ENCODE peak calls at places on chromosomes 13 and 19, in seven cellular contexts. E is stimulated activated CD4-positive, alpha-beta T cell treated with anti-CD3 and anti-CD28 coated beads, TNF-alpha, amount 100 ng/mL, for 48 hours; I is NCI-H2081; X is NCI-H1092 treated with DMSO at 0.1 percent for 48 hours; O is H54; U is activated naive CD8-positive, alpha-beta T cell treated with anti-CD3 and anti-CD28 coated beads for 36 hours; S is T follicular helper cell. D is an unnamed sample.

GRCh38 chr13:86185636-86186035 is 386.4 kb upstream of the SLITRK6 start:
- DNase-seq in O (no peak), S (no peak), U (no peak), I (no peak), X (no peak), E (no peak), D (no peak)

GRCh38 chr19:15812059-15812722 is 3.3 kb downstream of the OR10H1 start:
- DNase-seq in O (no peak), S (peak; percentile 30), E (no peak), I (no peak), U (no peak), X (no peak), D (no peak)

GRCh38 chr13:105414639-105415038 is 1120.8 kb downstream of the EFNB2 start:
- DNase-seq in S (no peak), I (no peak), U (no peak), O (no peak), E (no peak), X (no peak), D (no peak)

GRCh38 chr19:49014123-49014869 is 2.6 kb downstream of the LHB start:
- DNase-seq in I (no peak), O (no peak), E (no peak), S (no peak), X (no peak), U (no peak), D (no peak)

GRCh38 chr19:47232422-47233211 is 1.6 kb upstream of the BBC3 start:
- DNase-seq in I (no peak), X (no peak), U (peak; percentile 52), S (no peak), O (peak; percentile 75), E (no peak), D (no peak)

GRCh38 chr13:45403081-45403480 is 15.1 kb downstream of the SLC25A30 start:
- DNase-seq in X (no peak), I (no peak), U (no peak), E (no peak), O (no peak), S (no peak), D (no peak)

GRCh38 chr19:22807061-22807835 is 23.3 kb upstream of the ZNF99 start:
- DNase-seq in E (no peak), I (no peak), S (no peak), U (no peak), X (no peak), O (no peak), D (no peak)

GRCh38 chr13:26760835-26761582 is 423 bp upstream of the GPR12 start:
- DNase-seq in I (no peak), O (no peak), S (no peak), U (no peak), X (peak; percentile 15), E (no peak), D (no peak)

GRCh38 chr19:21463449-21464105 is 41.8 kb upstream of the ZNF429 start:
- DNase-seq in S (peak; percentile 10), X (peak; percentile 78), E (peak; percentile 43), U (peak; percentile 55), I (no peak), O (no peak), D (no peak)

GRCh38 chr13:100506154-100506553 is 82.4 kb downstream of the GGACT start:
- DNase-seq in O (no peak), E (peak; percentile 37), U (peak; percentile 24), S (no peak), X (no peak), I (peak; percentile 43), D (no peak)

GRCh38 chr19:409515-410242 is 732 bp upstream of the C2CD4C start:
- DNase-seq in S (no peak), E (no peak), X (peak; percentile 18), O (peak; percentile 83), U (no peak), I (peak; percentile 35), D (peak; percentile 32)

GRCh38 chr19:49106648-49107135 is 7.5 kb upstream of the LIN7B start:
- DNase-seq in O (no peak), X (no peak), S (peak; percentile 47), I (peak; percentile 21), E (peak; percentile 43), U (peak; percentile 62), D (peak; percentile 21)

GRCh38 chr19:36257512-36257876 is 42.6 kb downstream of the ZNF146 start:
- DNase-seq in E (no peak), U (no peak), O (no peak), S (no peak), I (no peak), X (peak; percentile 16), D (peak; percentile 61)

GRCh38 chr19:58474291-58474996 is 1.7 kb upstream of the ZNF446 start:
- DNase-seq in E (no peak), X (no peak), S (no peak), O (peak; percentile 52), I (no peak), U (no peak), D (no peak)

GRCh38 chr13:84645196-84646071 is 763.2 kb upstream of the SLITRK1 start:
- DNase-seq in O (no peak), I (peak; percentile 55), S (no peak), U (no peak), E (no peak), X (no peak), D (no peak)

GRCh38 chr19:35756373-35757230 is at the start of gene HSPB6:
- DNase-seq in X (no peak), S (no peak), E (no peak), O (no peak), I (no peak), U (no peak), D (no peak)

GRCh38 chr19:16714702-16715294 is 4.8 kb upstream of the NWD1 start:
- DNase-seq in E (peak; percentile 24), U (peak; percentile 35), X (peak; percentile 60), S (peak; percentile 12), O (peak; percentile 45), I (peak; percentile 62), D (peak; percentile 32)

GRCh38 chr13:41720839-41721561 is 239.9 kb downstream of the VWA8 start:
- DNase-seq in I (no peak), S (no peak), E (no peak), X (no peak), U (no peak), O (no peak), D (no peak)

GRCh38 chr19:15563325-15563794 is 51.7 kb upstream of the CYP4F8 start:
- DNase-seq in O (no peak), X (peak; percentile 45), U (no peak), E (no peak), I (peak; percentile 64), S (no peak), D (no peak)

GRCh38 chr19:9848060-9848459 is 12.9 kb downstream of the PIN1 start:
- DNase-seq in X (no peak), O (no peak), U (no peak), I (no peak), S (peak; percentile 18), E (no peak), D (peak; percentile 64)

GRCh38 chr13:51007216-51007615 is 97.6 kb downstream of the RNASEH2B start:
- DNase-seq in S (no peak), X (no peak), U (no peak), E (no peak), I (no peak), O (no peak), D (no peak)

GRCh38 chr19:38617764-38618589 is at the start of gene MAP4K1:
- DNase-seq in S (peak; percentile 53), U (peak; percentile 78), O (no peak), X (no peak), E (peak; percentile 47), I (peak; percentile 13), D (peak; percentile 41)

GRCh38 chr13:87314822-87315221 is 356.3 kb upstream of the SLITRK5 start:
- DNase-seq in X (no peak), I (no peak), O (no peak), E (no peak), S (no peak), U (no peak), D (no peak)

GRCh38 chr13:106987435-106987800 is 419.5 kb upstream of the ARGLU1 start:
- DNase-seq in O (no peak), S (no peak), I (no peak), U (no peak), X (no peak), E (no peak), D (peak; percentile 0)

GRCh38 chr19:7497292-7497691 is 8.5 kb upstream of the PEX11G start:
- DNase-seq in O (no peak), S (no peak), U (no peak), E (no peak), X (no peak), I (no peak), D (peak; percentile 35)

GRCh38 chr19:44740351-44740824 is 8.1 kb upstream of the BCL3 start:
- DNase-seq in U (no peak), I (no peak), E (no peak), X (no peak), S (no peak), O (no peak), D (no peak)

GRCh38 chr13:99813346-99814095 is 158.0 kb downstream of the ZIC5 start:
- DNase-seq in E (no peak), U (no peak), X (no peak), I (no peak), O (no peak), S (no peak), D (no peak)

GRCh38 chr19:51798127-51798526 is 3.2 kb downstream of the FPR3 start:
- DNase-seq in S (no peak), I (no peak), O (no peak), U (no peak), X (no peak), E (no peak), D (no peak)

GRCh38 chr13:105908581-105908980 is 626.9 kb downstream of the EFNB2 start:
- DNase-seq in I (no peak), U (peak; percentile 43), O (no peak), E (peak; percentile 4), S (no peak), X (no peak), D (no peak)

GRCh38 chr19:54949412-54949811 is 2.1 kb upstream of the NLRP7 start:
- DNase-seq in E (no peak), I (no peak), O (no peak), U (no peak), S (no peak), X (no peak), D (no peak)

GRCh38 chr19:2246801-2247361 is 2.2 kb upstream of the AMH start:
- DNase-seq in E (no peak), S (no peak), X (no peak), O (peak; percentile 90), I (no peak), U (no peak), D (no peak)

GRCh38 chr19:34733266-34733825 is 697 bp upstream of the ZNF181 start:
- DNase-seq in E (no peak), U (no peak), S (peak; percentile 7), I (no peak), X (no peak), O (no peak), D (peak; percentile 74)

GRCh38 chr19:52200044-52200443 is 10.2 kb downstream of the PPP2R1A start:
- DNase-seq in I (no peak), U (no peak), S (no peak), O (no peak), E (no peak), X (no peak), D (no peak)

GRCh38 chr13:52862358-52863206 is 14.1 kb upstream of the PCDH8 start:
- DNase-seq in E (no peak), I (peak; percentile 25), S (no peak), U (no peak), X (peak; percentile 16), O (no peak), D (no peak)

GRCh38 chr19:21402303-21402985 is 5.5 kb downstream of the ZNF493 start:
- DNase-seq in U (no peak), S (no peak), I (no peak), X (no peak), O (no peak), E (no peak), D (no peak)

GRCh38 chr13:113960276-113960948 is 13.5 kb downstream of the C13orf46 start:
- DNase-seq in S (no peak), X (no peak), U (no peak), O (no peak), E (no peak), I (no peak), D (no peak)